ENCODE peak calls at places on chromosomes 11 and 22, in ten cellular contexts. V, S, F, X, I, M, D, Q, E and A are unnamed samples.
A peak's percentile ranks its signal among the peaks of the same experiment; 100 is the strongest.

GRCh38 chr22:37544955-37545702 is 15.2 kb upstream of the CDC42EP1 start:
- DNase-seq in V (peak; percentile 30), S (peak; percentile 84), F (peak; percentile 73), X (peak; percentile 70), I (peak; percentile 53), M (peak; percentile 78), D (peak; percentile 61), Q (no peak), E (peak; percentile 66), A (no peak)

GRCh38 chr22:44166877-44167276 is 13.8 kb upstream of the PARVG start:
- DNase-seq in V (no peak), S (no peak), F (no peak), X (no peak), I (no peak), M (no peak), D (no peak), Q (no peak), E (no peak), A (no peak)

GRCh38 chr11:77167111-77167626 is 39.1 kb downstream of the MYO7A start:
- DNase-seq in V (no peak), S (no peak), F (no peak), X (no peak), I (no peak), M (no peak), D (no peak), Q (no peak), E (no peak), A (no peak)

GRCh38 chr22:43326342-43326825 is 16.8 kb downstream of the SCUBE1 start:
- DNase-seq in V (no peak), S (no peak), F (no peak), X (no peak), I (no peak), M (no peak), D (no peak), Q (no peak), E (no peak), A (no peak)

GRCh38 chr11:70281114-70281729 is 10.7 kb downstream of the PPFIA1 start:
- DNase-seq in V (no peak), S (peak; percentile 71), F (no peak), X (peak; percentile 79), I (peak; percentile 57), M (peak; percentile 39), D (no peak), Q (no peak), E (peak; percentile 80), A (no peak)

GRCh38 chr22:20531404-20532181 is 24.2 kb downstream of the MED15 start:
- DNase-seq in V (no peak), S (peak; percentile 88), F (peak; percentile 87), X (peak; percentile 87), I (peak; percentile 90), M (peak; percentile 43), D (peak; percentile 93), Q (no peak), E (peak; percentile 90), A (no peak)

GRCh38 chr22:38935023-38935422 is 22.4 kb upstream of the APOBEC3A start:
- DNase-seq in V (no peak), S (no peak), F (peak; percentile 39), X (no peak), I (no peak), M (no peak), D (no peak), Q (no peak), E (no peak), A (no peak)

GRCh38 chr11:103532133-103532788 is 423.0 kb downstream of the DYNC2H1 start:
- DNase-seq in V (no peak), S (peak; percentile 78), F (peak; percentile 33), X (peak; percentile 85), I (peak; percentile 69), M (no peak), D (peak; percentile 83), Q (peak; percentile 49), E (peak; percentile 82), A (peak; percentile 20)

GRCh38 chr11:63766501-63767270 is 1.9 kb downstream of the ZFTA start:
- DNase-seq in V (no peak), S (no peak), F (no peak), X (no peak), I (no peak), M (peak; percentile 25), D (no peak), Q (no peak), E (no peak), A (no peak)

GRCh38 chr11:117807482-117808272 is 10.7 kb upstream of the DSCAML1 start:
- DNase-seq in V (peak; percentile 67), S (peak; percentile 73), F (peak; percentile 48), X (peak; percentile 78), I (peak; percentile 35), M (peak; percentile 84), D (peak; percentile 51), Q (no peak), E (peak; percentile 65), A (no peak)

GRCh38 chr11:118290923-118291322 is 13.6 kb upstream of the CD3E start:
- DNase-seq in V (peak; percentile 22), S (peak; percentile 31), F (peak; percentile 32), X (peak; percentile 9), I (no peak), M (no peak), D (no peak), Q (no peak), E (peak; percentile 17), A (no peak)

GRCh38 chr11:92693146-92693545 is 276.3 kb upstream of the MTNR1B start:
- DNase-seq in V (no peak), S (no peak), F (no peak), X (no peak), I (no peak), M (no peak), D (no peak), Q (no peak), E (no peak), A (no peak)

GRCh38 chr11:114179234-114179941 is 116.8 kb upstream of the NNMT start:
- DNase-seq in V (no peak), S (peak; percentile 99), F (peak; percentile 5), X (peak; percentile 37), I (peak; percentile 93), M (peak; percentile 84), D (no peak), Q (no peak), E (peak; percentile 99), A (no peak)
- H3K4me3 ChIP-seq in V (no peak overlapping the region), S (no peak overlapping the region), F (no peak overlapping the region), X (no peak overlapping the region), I (no peak overlapping the region), M (peak overlapping the region; percentile 47), D (no peak overlapping the region), Q (no peak overlapping the region), E (peak overlapping the region; percentile 51), A (no peak overlapping the region)

GRCh38 chr11:3888210-3888609 is 32.7 kb downstream of the STIM1 start:
- DNase-seq in V (no peak), S (no peak), F (no peak), X (no peak), I (no peak), M (no peak), D (no peak), Q (no peak), E (no peak), A (no peak)

GRCh38 chr11:3882671-3883070 is 27.2 kb downstream of the STIM1 start:
- DNase-seq in V (no peak), S (no peak), F (no peak), X (no peak), I (no peak), M (no peak), D (no peak), Q (no peak), E (no peak), A (no peak)

GRCh38 chr11:3888876-3889275 is 33.4 kb downstream of the STIM1 start:
- DNase-seq in V (no peak), S (no peak), F (no peak), X (no peak), I (no peak), M (no peak), D (no peak), Q (no peak), E (no peak), A (no peak)

GRCh38 chr11:3886985-3887384 is 31.5 kb downstream of the STIM1 start:
- DNase-seq in V (no peak), S (no peak), F (no peak), X (no peak), I (no peak), M (no peak), D (no peak), Q (no peak), E (no peak), A (no peak)

GRCh38 chr11:3885855-3886254 is 30.4 kb downstream of the STIM1 start:
- DNase-seq in V (no peak), S (no peak), F (no peak), X (no peak), I (no peak), M (no peak), D (no peak), Q (no peak), E (no peak), A (no peak)
- TF ChIP-seq CTCF in V (no peak), S (no peak), F (no peak), X (no peak), I (no peak), M (no peak), D (no peak), Q (no peak), E (no peak), A (no peak)

DNA sequence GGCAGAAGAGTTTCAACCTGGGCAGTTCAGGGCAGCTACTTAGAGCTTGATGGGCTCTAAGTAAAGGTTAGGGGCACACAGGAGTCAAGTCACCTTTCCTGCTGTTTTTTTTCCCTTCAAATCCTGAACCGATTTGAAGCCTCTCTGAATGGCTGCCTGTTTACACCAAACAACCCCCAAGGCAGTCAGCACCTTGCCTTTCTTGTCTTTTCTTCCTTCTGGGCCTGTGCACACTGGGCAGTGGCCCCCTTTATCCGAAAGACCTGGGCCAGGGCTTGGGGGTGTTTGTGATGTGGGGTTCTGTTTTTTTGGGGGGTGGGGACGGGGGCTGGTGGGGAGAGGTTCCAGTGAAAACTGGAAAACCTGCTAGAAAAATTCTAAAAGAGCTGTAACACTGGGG is 4.3 kb downstream of the RSPH14 start:
- DNase-seq in V (no peak), S (no peak), F (no peak), X (no peak), I (no peak), M (no peak), D (no peak), Q (no peak), E (no peak), A (no peak)
- H3K4me3 ChIP-seq in V (no peak overlapping the region), S (no peak overlapping the region), F (no peak overlapping the region), X (no peak overlapping the region), I (no peak overlapping the region), M (no peak overlapping the region), D (no peak overlapping the region), Q (no peak overlapping the region), E (no peak overlapping the region), A (no peak overlapping the region)

GRCh38 chr11:108025387-108026080 is 16.8 kb downstream of the CUL5 start:
- DNase-seq in V (no peak), S (no peak), F (no peak), X (no peak), I (no peak), M (no peak), D (no peak), Q (no peak), E (no peak), A (no peak)

GRCh38 chr11:108032800-108033199 is 24.1 kb downstream of the CUL5 start:
- DNase-seq in V (no peak), S (no peak), F (no peak), X (no peak), I (no peak), M (no peak), D (no peak), Q (no peak), E (no peak), A (no peak)

DNA sequence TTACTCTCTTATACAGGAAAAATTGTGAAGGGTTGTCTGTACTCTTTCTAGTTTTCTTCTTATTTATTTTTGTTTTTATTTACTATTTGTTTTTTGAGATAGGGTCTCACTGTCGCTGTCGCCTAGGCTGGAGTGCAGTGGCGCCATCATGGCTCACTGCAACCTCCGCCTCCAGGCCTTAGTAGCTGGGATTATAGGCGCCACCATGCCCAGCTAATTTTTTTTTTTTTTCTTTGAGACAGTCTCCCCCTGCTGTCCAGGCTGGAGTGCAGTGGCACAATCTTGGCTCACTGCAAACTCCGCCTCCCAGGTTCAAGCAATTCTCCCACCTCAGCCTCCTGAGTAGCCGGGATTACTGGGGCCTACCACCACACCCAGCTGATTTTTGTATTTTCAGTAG is 18.4 kb downstream of the CUL5 start:
- DNase-seq in V (no peak), S (no peak), F (peak; percentile 13), X (no peak), I (no peak), M (no peak), D (no peak), Q (no peak), E (no peak), A (no peak)
- TF ChIP-seq CTCF in V (no peak), S (no peak), F (peak; percentile 12), X (no peak), I (no peak), M (no peak), D (no peak), Q (no peak), E (no peak), A (peak; percentile 30)